ENCODE peak calls at places on chromosomes 1 and 21, in seven cellular contexts. L, Y, R, S, Q, W and O are unnamed samples.

GRCh38 chr1:185645201-185645640 is 89.0 kb upstream of the HMCN1 start:
- DNase-seq in L (no peak), Y (no peak), R (no peak), S (no peak), Q (no peak), W (no peak), O (no peak)

GRCh38 chr21:45594721-45595489 is 48.6 kb upstream of the PCBP3 start:
- DNase-seq in L (no peak), Y (no peak), R (no peak), S (no peak), Q (no peak), W (no peak), O (no peak)

GRCh38 chr1:223219846-223220610 is 77.0 kb upstream of the TLR5 start:
- DNase-seq in L (no peak), Y (no peak), R (no peak), S (no peak), Q (no peak), W (no peak), O (no peak)

GRCh38 chr1:66809736-66810326 is 8.8 kb upstream of the INSL5 start:
- DNase-seq in L (no peak), Y (no peak), R (peak; percentile 39), S (no peak), Q (no peak), W (no peak), O (no peak)

GRCh38 chr21:16279658-16280581 is 550.1 kb downstream of the USP25 start:
- DNase-seq in L (peak; percentile 3), Y (peak; percentile 2), R (peak; percentile 61), S (no peak), Q (no peak), W (no peak), O (peak; percentile 30)

GRCh38 chr1:43554444-43554992 is 23.8 kb downstream of the PTPRF start:
- DNase-seq in L (no peak), Y (no peak), R (peak; percentile 60), S (no peak), Q (no peak), W (peak; percentile 11), O (no peak)

GRCh38 chr1:201116091-201116490 is 3.9 kb upstream of the CACNA1S start:
- DNase-seq in L (no peak), Y (no peak), R (no peak), S (no peak), Q (no peak), W (no peak), O (no peak)

GRCh38 chr1:67802565-67802964 is 30.7 kb downstream of the GNG12 start:
- DNase-seq in L (no peak), Y (no peak), R (no peak), S (no peak), Q (no peak), W (no peak), O (no peak)

GRCh38 chr1:238233966-238234365 is 343.2 kb upstream of the ZP4 start:
- DNase-seq in L (no peak), Y (no peak), R (no peak), S (no peak), Q (no peak), W (no peak), O (no peak)

GRCh38 chr1:77322061-77322900 is 40.5 kb downstream of the AK5 start:
- DNase-seq in L (peak; percentile 47), Y (no peak), R (peak; percentile 73), S (no peak), Q (no peak), W (no peak), O (no peak)